ENCODE peak calls at places on chromosomes 7 and 10, in five cellular contexts. One of them, this sample, is unnamed.

GRCh38 chr7:47758546-47758945 is 176.6 kb upstream of the TNS3 start:
- DNase-seq in fibroblast of the aortic adventitia: no peak
- DNase-seq in psoas muscle: no peak
- DNase-seq in Peyer's patch: no peak
- DNase-seq in heart left ventricle: no peak
- DNase-seq in this sample: no peak

GRCh38 chr10:112649492-112650152 is 202.6 kb downstream of the VTI1A start:
- DNase-seq in fibroblast of the aortic adventitia: peak; percentile 23
- DNase-seq in psoas muscle: no peak
- DNase-seq in Peyer's patch: no peak
- DNase-seq in heart left ventricle: no peak
- DNase-seq in this sample: no peak

GRCh38 chr7:79308176-79308575 is 145.3 kb downstream of the MAGI2 start:
- DNase-seq in fibroblast of the aortic adventitia: no peak
- DNase-seq in psoas muscle: no peak
- DNase-seq in Peyer's patch: no peak
- DNase-seq in heart left ventricle: no peak
- DNase-seq in this sample: no peak

GRCh38 chr10:78764436-78764835 is 304.3 kb upstream of the ZMIZ1 start:
- DNase-seq in fibroblast of the aortic adventitia: no peak
- DNase-seq in psoas muscle: no peak
- DNase-seq in Peyer's patch: no peak
- DNase-seq in heart left ventricle: peak; percentile 14
- DNase-seq in this sample: peak; percentile 14

GRCh38 chr10:15791816-15792524 is 68.3 kb downstream of the MINDY3 start:
- DNase-seq in fibroblast of the aortic adventitia: peak; percentile 64
- DNase-seq in psoas muscle: no peak
- DNase-seq in Peyer's patch: no peak
- DNase-seq in heart left ventricle: peak; percentile 27
- DNase-seq in this sample: no peak

GRCh38 chr10:74290703-74291102 is 139.7 kb downstream of the ADK start:
- DNase-seq in fibroblast of the aortic adventitia: peak; percentile 86
- DNase-seq in psoas muscle: no peak
- DNase-seq in Peyer's patch: no peak
- DNase-seq in heart left ventricle: no peak
- DNase-seq in this sample: no peak

GRCh38 chr7:53740971-53741370 is 705.5 kb downstream of the POM121L12 start:
- DNase-seq in fibroblast of the aortic adventitia: no peak
- DNase-seq in psoas muscle: no peak
- DNase-seq in Peyer's patch: no peak
- DNase-seq in heart left ventricle: no peak
- DNase-seq in this sample: no peak

GRCh38 chr7:135335628-135336139 is 102.0 kb downstream of the STRA8 start:
- DNase-seq in fibroblast of the aortic adventitia: peak; percentile 64
- DNase-seq in psoas muscle: peak; percentile 64
- DNase-seq in Peyer's patch: no peak
- DNase-seq in heart left ventricle: peak; percentile 48
- DNase-seq in this sample: no peak

GRCh38 chr10:34864156-34865075 is 49.3 kb upstream of the PARD3 start:
- DNase-seq in fibroblast of the aortic adventitia: no peak
- DNase-seq in psoas muscle: no peak
- DNase-seq in Peyer's patch: no peak
- DNase-seq in heart left ventricle: no peak
- DNase-seq in this sample: no peak

GRCh38 chr10:46014215-46014614 is 16.2 kb downstream of the NCOA4 start:
- DNase-seq in fibroblast of the aortic adventitia: no peak
- DNase-seq in psoas muscle: no peak
- DNase-seq in Peyer's patch: no peak
- DNase-seq in heart left ventricle: no peak
- DNase-seq in this sample: no peak

GRCh38 chr7:43385856-43386255 is 197.1 kb upstream of the STK17A start:
- DNase-seq in fibroblast of the aortic adventitia: peak; percentile 2
- DNase-seq in psoas muscle: no peak
- DNase-seq in Peyer's patch: no peak
- DNase-seq in heart left ventricle: no peak
- DNase-seq in this sample: no peak

GRCh38 chr10:127736222-127736914 is 617 bp upstream of the FOXI2 start:
- DNase-seq in fibroblast of the aortic adventitia: no peak
- DNase-seq in psoas muscle: no peak
- DNase-seq in Peyer's patch: no peak
- DNase-seq in heart left ventricle: no peak
- DNase-seq in this sample: no peak

GRCh38 chr10:73244866-73245477 is 2.1 kb downstream of the DNAJC9 start:
- DNase-seq in fibroblast of the aortic adventitia: peak; percentile 21
- DNase-seq in psoas muscle: no peak
- DNase-seq in Peyer's patch: no peak
- DNase-seq in heart left ventricle: no peak
- DNase-seq in this sample: no peak

GRCh38 chr7:123460616-123461015 is 73.8 kb downstream of the IQUB start:
- DNase-seq in fibroblast of the aortic adventitia: peak; percentile 80
- DNase-seq in psoas muscle: no peak
- DNase-seq in Peyer's patch: no peak
- DNase-seq in heart left ventricle: no peak
- DNase-seq in this sample: no peak

GRCh38 chr10:72173267-72173634 is 42.6 kb upstream of the ANAPC16 start:
- DNase-seq in fibroblast of the aortic adventitia: no peak
- DNase-seq in psoas muscle: no peak
- DNase-seq in Peyer's patch: no peak
- DNase-seq in heart left ventricle: no peak
- DNase-seq in this sample: no peak

GRCh38 chr7:139914306-139914747 is 85.3 kb downstream of the TBXAS1 start:
- DNase-seq in fibroblast of the aortic adventitia: peak; percentile 80
- DNase-seq in psoas muscle: no peak
- DNase-seq in Peyer's patch: no peak
- DNase-seq in heart left ventricle: no peak
- DNase-seq in this sample: no peak

GRCh38 chr7:27723086-27723485 is 16.9 kb upstream of the TAX1BP1 start:
- DNase-seq in fibroblast of the aortic adventitia: no peak
- DNase-seq in psoas muscle: no peak
- DNase-seq in Peyer's patch: no peak
- DNase-seq in heart left ventricle: no peak
- DNase-seq in this sample: no peak

GRCh38 chr10:89502556-89502955 is 32.8 kb downstream of the SLC16A12 start:
- DNase-seq in fibroblast of the aortic adventitia: peak; percentile 73
- DNase-seq in psoas muscle: no peak
- DNase-seq in Peyer's patch: no peak
- DNase-seq in heart left ventricle: no peak
- DNase-seq in this sample: no peak

GRCh38 chr10:78770167-78771090 is 298.3 kb upstream of the ZMIZ1 start:
- DNase-seq in fibroblast of the aortic adventitia: no peak
- DNase-seq in psoas muscle: peak; percentile 25
- DNase-seq in Peyer's patch: no peak
- DNase-seq in heart left ventricle: peak; percentile 17
- DNase-seq in this sample: peak; percentile 13

GRCh38 chr7:27199820-27200760 is at the start of gene HOXA13:
- DNase-seq in fibroblast of the aortic adventitia: no peak
- DNase-seq in psoas muscle: no peak
- DNase-seq in Peyer's patch: no peak
- DNase-seq in heart left ventricle: no peak
- DNase-seq in this sample: no peak

GRCh38 chr10:78552261-78552811 is 516.4 kb upstream of the ZMIZ1 start:
- DNase-seq in fibroblast of the aortic adventitia: peak; percentile 91
- DNase-seq in psoas muscle: peak; percentile 77
- DNase-seq in Peyer's patch: no peak
- DNase-seq in heart left ventricle: peak; percentile 58
- DNase-seq in this sample: no peak

GRCh38 chr10:48901152-48901705 is 38.4 kb downstream of the LRRC18 start:
- DNase-seq in fibroblast of the aortic adventitia: no peak
- DNase-seq in psoas muscle: no peak
- DNase-seq in Peyer's patch: no peak
- DNase-seq in heart left ventricle: no peak
- DNase-seq in this sample: no peak

GRCh38 chr10:121593267-121593666 is 5.0 kb downstream of the FGFR2 start:
- DNase-seq in fibroblast of the aortic adventitia: no peak
- DNase-seq in psoas muscle: no peak
- DNase-seq in Peyer's patch: no peak
- DNase-seq in heart left ventricle: no peak
- DNase-seq in this sample: no peak

GRCh38 chr10:1124796-1125195 is 68.6 kb downstream of the WDR37 start:
- DNase-seq in fibroblast of the aortic adventitia: no peak
- DNase-seq in psoas muscle: no peak
- DNase-seq in Peyer's patch: no peak
- DNase-seq in heart left ventricle: no peak
- DNase-seq in this sample: no peak

GRCh38 chr10:118047363-118047719 is 600 bp upstream of the RAB11FIP2 start:
- DNase-seq in fibroblast of the aortic adventitia: no peak
- DNase-seq in psoas muscle: peak; percentile 47
- DNase-seq in Peyer's patch: no peak
- DNase-seq in heart left ventricle: no peak
- DNase-seq in this sample: no peak

GRCh38 chr7:39703143-39703542 is 79.8 kb downstream of the RALA start:
- DNase-seq in fibroblast of the aortic adventitia: no peak
- DNase-seq in psoas muscle: no peak
- DNase-seq in Peyer's patch: no peak
- DNase-seq in heart left ventricle: no peak
- DNase-seq in this sample: no peak
- TF ChIP-seq CTCF in fibroblast of the aortic adventitia: peak; percentile 23
- TF ChIP-seq CTCF in psoas muscle: no peak
- TF ChIP-seq CTCF in Peyer's patch: no peak
- TF ChIP-seq CTCF in heart left ventricle: no peak
- TF ChIP-seq CTCF in this sample: no peak

DNA sequence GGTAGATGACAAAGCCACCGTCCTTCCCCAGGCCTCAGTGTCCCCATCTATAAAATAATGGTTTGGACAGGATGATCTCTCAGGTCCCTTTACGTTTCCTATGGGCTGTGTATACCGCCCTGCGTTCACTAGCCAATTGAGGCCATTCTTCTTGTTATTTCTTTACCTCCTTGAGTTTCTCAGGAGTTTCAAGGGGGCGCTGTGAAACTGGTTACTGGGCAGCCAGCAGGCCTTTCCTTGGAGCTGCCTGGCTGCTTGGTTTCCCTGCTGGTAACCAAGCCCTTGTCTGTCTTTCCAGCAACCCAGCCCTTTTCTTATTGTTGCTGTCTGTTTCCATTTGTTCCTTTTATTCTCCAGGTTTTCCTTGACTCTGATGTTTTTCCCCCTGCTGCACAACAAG is 26.9 kb downstream of the FGF8 start:
- DNase-seq in fibroblast of the aortic adventitia: no peak
- DNase-seq in psoas muscle: no peak
- DNase-seq in Peyer's patch: no peak
- DNase-seq in heart left ventricle: no peak
- DNase-seq in this sample: no peak
- TF ChIP-seq CTCF in fibroblast of the aortic adventitia: no peak
- TF ChIP-seq CTCF in psoas muscle: no peak
- TF ChIP-seq CTCF in Peyer's patch: no peak
- TF ChIP-seq CTCF in heart left ventricle: no peak
- TF ChIP-seq CTCF in this sample: no peak

DNA sequence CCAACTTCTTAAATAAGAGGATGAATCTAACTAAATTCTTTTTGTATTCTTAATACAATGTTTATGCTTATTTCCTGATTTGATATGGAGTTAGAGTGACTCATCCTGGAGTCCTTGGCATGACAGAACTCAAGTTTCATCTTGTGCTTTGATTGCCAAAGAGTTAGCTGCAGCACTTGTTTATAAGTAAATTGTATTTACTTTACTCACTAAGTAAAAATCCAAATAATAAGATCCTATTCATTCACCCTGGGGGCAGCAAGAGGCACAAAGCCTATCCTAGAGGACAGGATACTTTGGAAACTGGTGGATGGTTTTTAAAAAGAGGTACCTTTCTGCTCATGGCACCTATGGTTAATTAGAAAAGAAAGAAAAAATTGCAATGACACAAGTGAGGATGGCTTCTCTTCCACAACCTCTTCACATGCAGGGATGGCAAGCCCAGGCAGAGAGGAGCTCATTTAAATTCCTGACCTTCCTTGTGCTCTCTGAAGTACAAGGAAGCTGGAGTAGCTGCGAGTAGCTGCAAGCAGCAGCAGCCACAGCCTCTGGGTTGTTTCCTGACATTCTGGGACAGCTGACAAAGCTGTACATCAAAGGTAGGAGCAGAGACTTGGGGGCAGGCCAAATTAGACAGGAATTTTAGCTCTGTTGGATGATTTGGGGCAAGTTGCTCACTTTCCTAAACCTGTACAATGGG is 28.5 kb upstream of the CROT start:
- DNase-seq in fibroblast of the aortic adventitia: peak; percentile 86
- DNase-seq in psoas muscle: no peak
- DNase-seq in Peyer's patch: no peak
- DNase-seq in heart left ventricle: no peak
- DNase-seq in this sample: no peak
- TF ChIP-seq CTCF in fibroblast of the aortic adventitia: no peak
- TF ChIP-seq CTCF in psoas muscle: no peak
- TF ChIP-seq CTCF in Peyer's patch: no peak
- TF ChIP-seq CTCF in heart left ventricle: no peak
- TF ChIP-seq CTCF in this sample: no peak

GRCh38 chr7:82677064-82677463 is 233.5 kb upstream of the CACNA2D1 start:
- DNase-seq in fibroblast of the aortic adventitia: no peak
- DNase-seq in psoas muscle: no peak
- DNase-seq in Peyer's patch: no peak
- DNase-seq in heart left ventricle: no peak
- DNase-seq in this sample: no peak
- TF ChIP-seq CTCF in fibroblast of the aortic adventitia: no peak
- TF ChIP-seq CTCF in psoas muscle: no peak
- TF ChIP-seq CTCF in Peyer's patch: no peak
- TF ChIP-seq CTCF in heart left ventricle: no peak
- TF ChIP-seq CTCF in this sample: no peak

DNA sequence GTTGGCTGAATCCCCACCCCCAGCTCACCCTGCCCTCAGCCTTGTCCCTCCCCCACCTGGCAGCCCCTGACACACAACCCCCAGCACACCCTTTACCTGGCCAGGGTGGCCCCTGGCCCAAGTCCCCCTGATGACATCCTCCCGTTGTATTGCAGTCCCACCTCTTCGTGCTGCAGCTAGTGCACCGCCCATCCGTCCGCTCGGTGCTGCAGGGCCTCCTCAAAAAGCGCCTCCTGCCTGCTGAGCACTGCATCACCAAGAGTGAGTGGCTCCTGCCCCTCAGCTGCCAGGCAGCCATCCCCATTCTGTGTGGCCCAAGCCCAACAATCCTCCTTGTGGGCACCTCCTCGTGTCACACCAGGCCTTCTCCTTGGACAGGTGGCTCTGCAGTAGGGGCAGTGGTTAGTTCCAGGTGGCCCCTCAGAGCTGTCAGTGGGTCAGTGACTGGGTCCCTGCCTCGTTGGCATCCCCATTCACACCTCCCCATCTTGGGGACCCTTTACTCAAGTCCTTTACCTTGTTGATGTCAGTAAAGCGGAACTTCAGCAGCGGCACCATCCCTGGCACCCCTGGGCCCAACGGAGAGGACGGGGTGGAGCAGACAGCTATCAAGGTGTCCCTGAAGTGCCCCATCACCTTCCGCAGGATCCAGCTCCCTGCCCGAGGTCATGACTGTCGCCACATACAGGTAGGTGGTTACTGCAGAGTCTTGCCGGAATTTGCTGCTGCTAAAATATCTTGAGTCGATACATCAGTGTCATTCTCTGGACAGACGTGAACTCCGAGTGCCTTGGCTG is 14.3 kb downstream of the ZMIZ2 start:
- DNase-seq in fibroblast of the aortic adventitia: no peak
- DNase-seq in psoas muscle: no peak
- DNase-seq in Peyer's patch: no peak
- DNase-seq in heart left ventricle: no peak
- DNase-seq in this sample: no peak
- TF ChIP-seq CTCF in fibroblast of the aortic adventitia: no peak
- TF ChIP-seq CTCF in psoas muscle: no peak
- TF ChIP-seq CTCF in Peyer's patch: no peak
- TF ChIP-seq CTCF in heart left ventricle: no peak
- TF ChIP-seq CTCF in this sample: no peak

This sample was measured in CD14-positive monocyte.